ENCODE peak calls at places on chromosomes 6 and 20, in ten cellular contexts. L, M, Q, D, T, R, H, B, O and I are unnamed samples.

GRCh38 chr6:149020319-149020718 is 273.5 kb downstream of the UST start:
- DNase-seq in L (no peak), M (no peak), Q (no peak), D (no peak), T (no peak), R (no peak), H (no peak), B (no peak), O (no peak), I (no peak)

GRCh38 chr6:42777126-42777822 is 4.6 kb upstream of the BICRAL start:
- DNase-seq in L (no peak), M (no peak), Q (no peak), D (no peak), T (no peak), R (no peak), H (no peak), B (peak), O (no peak), I (no peak)

GRCh38 chr6:42010185-42010872 is 40.0 kb upstream of the TAF8 start:
- DNase-seq in L (no peak), M (no peak), Q (no peak), D (no peak), T (no peak), R (peak), H (no peak), B (peak), O (peak), I (no peak)

GRCh38 chr6:147135211-147135672 is 69.0 kb upstream of the STXBP5 start:
- DNase-seq in L (no peak), M (no peak), Q (no peak), D (no peak), T (peak), R (no peak), H (no peak), B (no peak), O (no peak), I (no peak)

GRCh38 chr6:70163795-70164194 is 139.1 kb downstream of the COL9A1 start:
- DNase-seq in L (no peak), M (no peak), Q (no peak), D (no peak), T (no peak), R (no peak), H (no peak), B (no peak), O (no peak), I (no peak)

GRCh38 chr20:1872456-1873183 is 22.6 kb upstream of the SIRPA start:
- DNase-seq in L (no peak), M (no peak), Q (no peak), D (no peak), T (no peak), R (no peak), H (no peak), B (no peak), O (no peak), I (no peak)

GRCh38 chr20:35146299-35146921 is 726 bp downstream of the EDEM2 start:
- DNase-seq in L (peak), M (no peak), Q (no peak), D (peak), T (no peak), R (peak), H (no peak), B (peak), O (peak), I (peak)

GRCh38 chr6:130811932-130812331 is 15.3 kb upstream of the SMLR1 start:
- DNase-seq in L (no peak), M (no peak), Q (no peak), D (no peak), T (no peak), R (no peak), H (no peak), B (no peak), O (no peak), I (no peak)

GRCh38 chr6:53437557-53438202 is 88.9 kb upstream of the ELOVL5 start:
- DNase-seq in L (no peak), M (no peak), Q (no peak), D (no peak), T (peak), R (no peak), H (no peak), B (peak), O (peak), I (no peak)

GRCh38 chr6:13075491-13075845 is 252.9 kb downstream of the TBC1D7 start:
- DNase-seq in L (no peak), M (no peak), Q (no peak), D (no peak), T (no peak), R (no peak), H (no peak), B (no peak), O (no peak), I (no peak)

GRCh38 chr6:125340175-125340835 is 38.5 kb upstream of the HDDC2 start:
- DNase-seq in L (no peak), M (no peak), Q (no peak), D (no peak), T (no peak), R (no peak), H (no peak), B (no peak), O (no peak), I (no peak)

GRCh38 chr6:108549741-108550140 is 11.0 kb upstream of the FOXO3 start:
- DNase-seq in L (no peak), M (no peak), Q (no peak), D (no peak), T (no peak), R (no peak), H (no peak), B (no peak), O (no peak), I (no peak)

GRCh38 chr20:3133156-3133555 is 26.5 kb downstream of the FASTKD5 start:
- DNase-seq in L (no peak), M (no peak), Q (no peak), D (no peak), T (no peak), R (no peak), H (no peak), B (no peak), O (no peak), I (no peak)

GRCh38 chr6:47165918-47166317 is 123.8 kb upstream of the ADGRF1 start:
- DNase-seq in L (no peak), M (no peak), Q (no peak), D (no peak), T (no peak), R (no peak), H (no peak), B (no peak), O (peak), I (no peak)

GRCh38 chr20:34037121-34037520 is 43.4 kb downstream of the RALY start:
- DNase-seq in L (no peak), M (no peak), Q (no peak), D (peak), T (no peak), R (no peak), H (peak), B (no peak), O (no peak), I (no peak)

GRCh38 chr6:14074723-14075503 is 42.7 kb upstream of the CD83 start:
- DNase-seq in L (no peak), M (no peak), Q (peak), D (no peak), T (no peak), R (no peak), H (peak), B (peak), O (peak), I (no peak)

GRCh38 chr6:38594008-38594665 is 45.6 kb downstream of the BTBD9 start:
- DNase-seq in L (no peak), M (no peak), Q (no peak), D (no peak), T (no peak), R (no peak), H (no peak), B (no peak), O (no peak), I (no peak)

GRCh38 chr6:53465732-53466131 is 79.2 kb downstream of the GCLC start:
- DNase-seq in L (no peak), M (no peak), Q (no peak), D (no peak), T (peak), R (no peak), H (no peak), B (no peak), O (no peak), I (no peak)

GRCh38 chr6:28335040-28335563 is 846 bp downstream of the ZSCAN31 start:
- DNase-seq in L (no peak), M (no peak), Q (no peak), D (no peak), T (no peak), R (no peak), H (no peak), B (no peak), O (no peak), I (no peak)

GRCh38 chr6:137517404-137517803 is 23.2 kb upstream of the OLIG3 start:
- DNase-seq in L (no peak), M (no peak), Q (no peak), D (no peak), T (no peak), R (no peak), H (no peak), B (no peak), O (no peak), I (no peak)

GRCh38 chr20:49482621-49483017 is at the start of gene KCNB1:
- DNase-seq in L (peak), M (no peak), Q (peak), D (peak), T (no peak), R (no peak), H (peak), B (peak), O (peak), I (peak)

GRCh38 chr20:37956099-37956498 is 53.2 kb downstream of the VSTM2L start:
- DNase-seq in L (no peak), M (no peak), Q (no peak), D (no peak), T (no peak), R (peak), H (no peak), B (no peak), O (no peak), I (no peak)

GRCh38 chr6:33926451-33926850 is 122.6 kb upstream of the MLN start:
- DNase-seq in L (no peak), M (no peak), Q (no peak), D (no peak), T (no peak), R (no peak), H (no peak), B (peak), O (peak), I (no peak)

GRCh38 chr20:50286174-50286511 is 95.5 kb downstream of the CEBPB start:
- DNase-seq in L (no peak), M (no peak), Q (no peak), D (no peak), T (no peak), R (no peak), H (no peak), B (peak), O (no peak), I (no peak)

GRCh38 chr6:52535711-52536423 is 41.0 kb downstream of the TRAM2 start:
- DNase-seq in L (no peak), M (no peak), Q (no peak), D (no peak), T (no peak), R (no peak), H (no peak), B (no peak), O (peak), I (no peak)

GRCh38 chr6:169527306-169527705 is 174.5 kb downstream of the WDR27 start:
- DNase-seq in L (no peak), M (no peak), Q (no peak), D (no peak), T (no peak), R (no peak), H (no peak), B (no peak), O (no peak), I (no peak)

GRCh38 chr20:1478566-1478965 is 11.9 kb upstream of the NSFL1C start:
- DNase-seq in L (no peak), M (no peak), Q (no peak), D (no peak), T (no peak), R (no peak), H (no peak), B (no peak), O (no peak), I (no peak)

GRCh38 chr6:78489874-78490273 is 377.5 kb upstream of the IRAK1BP1 start:
- DNase-seq in L (no peak), M (no peak), Q (no peak), D (no peak), T (peak), R (no peak), H (no peak), B (no peak), O (no peak), I (no peak)

GRCh38 chr6:168031411-168032382 is 34.2 kb downstream of the KIF25 start:
- DNase-seq in L (no peak), M (no peak), Q (no peak), D (no peak), T (no peak), R (no peak), H (no peak), B (no peak), O (no peak), I (no peak)

GRCh38 chr6:154752015-154752414 is 18.8 kb downstream of the SCAF8 start:
- DNase-seq in L (no peak), M (no peak), Q (no peak), D (no peak), T (no peak), R (no peak), H (no peak), B (no peak), O (no peak), I (no peak)

GRCh38 chr6:28165566-28165965 is 23.9 kb downstream of the ZKSCAN8 start:
- DNase-seq in L (no peak), M (no peak), Q (no peak), D (no peak), T (no peak), R (no peak), H (no peak), B (no peak), O (no peak), I (no peak)